ENCODE peak calls at places on chromosome 21, in five cellular contexts. One of them, this sample, is unnamed.

GRCh38 chr21:45365186-45365607 is 39.8 kb upstream of the COL18A1 start:
- DNase-seq in T-helper 1 cell: no peak
- DNase-seq in lower leg skin: no peak
- DNase-seq in uterus: no peak
- DNase-seq in HTR-8/SVneo: no peak
- DNase-seq in this sample: no peak

GRCh38 chr21:22258821-22259220 is 1260.6 kb downstream of the NCAM2 start:
- DNase-seq in T-helper 1 cell: no peak
- DNase-seq in lower leg skin: no peak
- DNase-seq in uterus: no peak
- DNase-seq in HTR-8/SVneo: no peak
- DNase-seq in this sample: no peak

GRCh38 chr21:41186763-41187536 is 19.0 kb downstream of the BACE2 start:
- DNase-seq in T-helper 1 cell: no peak
- DNase-seq in lower leg skin: no peak
- DNase-seq in uterus: no peak
- DNase-seq in HTR-8/SVneo: no peak
- DNase-seq in this sample: no peak

GRCh38 chr21:35071347-35071746 is 22.2 kb upstream of the RUNX1 start:
- DNase-seq in T-helper 1 cell: no peak
- DNase-seq in lower leg skin: no peak
- DNase-seq in uterus: no peak
- DNase-seq in HTR-8/SVneo: no peak
- DNase-seq in this sample: no peak

GRCh38 chr21:45838636-45839035 is 142.9 kb upstream of the COL6A1 start:
- DNase-seq in T-helper 1 cell: no peak
- DNase-seq in lower leg skin: no peak
- DNase-seq in uterus: no peak
- DNase-seq in HTR-8/SVneo: no peak
- DNase-seq in this sample: no peak

GRCh38 chr21:25949701-25950100 is 214.9 kb downstream of the GABPA start:
- DNase-seq in T-helper 1 cell: no peak
- DNase-seq in lower leg skin: no peak
- DNase-seq in uterus: no peak
- DNase-seq in HTR-8/SVneo: no peak
- DNase-seq in this sample: no peak

GRCh38 chr21:21688877-21689276 is 690.7 kb downstream of the NCAM2 start:
- DNase-seq in T-helper 1 cell: no peak
- DNase-seq in lower leg skin: no peak
- DNase-seq in uterus: no peak
- DNase-seq in HTR-8/SVneo: no peak
- DNase-seq in this sample: no peak

GRCh38 chr21:41678944-41679343 is 87.9 kb downstream of the RIPK4 start:
- DNase-seq in T-helper 1 cell: no peak
- DNase-seq in lower leg skin: peak; percentile 97
- DNase-seq in uterus: peak; percentile 68
- DNase-seq in HTR-8/SVneo: peak; percentile 98
- DNase-seq in this sample: no peak

GRCh38 chr21:46455575-46456385 is 2.9 kb upstream of the DIP2A start:
- DNase-seq in T-helper 1 cell: no peak
- DNase-seq in lower leg skin: no peak
- DNase-seq in uterus: no peak
- DNase-seq in HTR-8/SVneo: no peak
- DNase-seq in this sample: no peak

GRCh38 chr21:35113064-35113463 is 64.0 kb upstream of the RUNX1 start:
- DNase-seq in T-helper 1 cell: no peak
- DNase-seq in lower leg skin: no peak
- DNase-seq in uterus: no peak
- DNase-seq in HTR-8/SVneo: no peak
- DNase-seq in this sample: no peak

GRCh38 chr21:27719226-27719625 is 752.3 kb upstream of the ADAMTS5 start:
- DNase-seq in T-helper 1 cell: no peak
- DNase-seq in lower leg skin: no peak
- DNase-seq in uterus: no peak
- DNase-seq in HTR-8/SVneo: no peak
- DNase-seq in this sample: no peak

GRCh38 chr21:41726058-41726558 is 40.7 kb downstream of the RIPK4 start:
- DNase-seq in T-helper 1 cell: no peak
- DNase-seq in lower leg skin: no peak
- DNase-seq in uterus: no peak
- DNase-seq in HTR-8/SVneo: no peak
- DNase-seq in this sample: no peak

GRCh38 chr21:45622416-45623097 is 21.0 kb upstream of the PCBP3 start:
- DNase-seq in T-helper 1 cell: no peak
- DNase-seq in lower leg skin: peak; percentile 70
- DNase-seq in uterus: no peak
- DNase-seq in HTR-8/SVneo: no peak
- DNase-seq in this sample: no peak

GRCh38 chr21:45987121-45987711 is 5.6 kb downstream of the COL6A1 start:
- DNase-seq in T-helper 1 cell: no peak
- DNase-seq in lower leg skin: peak; percentile 82
- DNase-seq in uterus: peak; percentile 21
- DNase-seq in HTR-8/SVneo: no peak
- DNase-seq in this sample: no peak

GRCh38 chr21:41952568-41953248 is 1.1 kb downstream of the C2CD2 start:
- DNase-seq in T-helper 1 cell: no peak
- DNase-seq in lower leg skin: no peak
- DNase-seq in uterus: no peak
- DNase-seq in HTR-8/SVneo: no peak
- DNase-seq in this sample: no peak

GRCh38 chr21:45405819-45406762 is 1.1 kb downstream of the COL18A1 start:
- DNase-seq in T-helper 1 cell: no peak
- DNase-seq in lower leg skin: no peak
- DNase-seq in uterus: no peak
- DNase-seq in HTR-8/SVneo: peak; percentile 35
- DNase-seq in this sample: no peak

This sample was measured in caudate nucleus.